ENCODE peak calls at places on chromosomes 1 and 21, in seven cellular contexts. M, Q, S, I, Z, N and C are unnamed samples.
A peak's percentile ranks its signal among the peaks of the same experiment; 100 is the strongest.

GRCh38 chr1:170864238-170864637 is 71.1 kb upstream of the MROH9 start:
- DNase-seq in I (no peak), N (no peak), Q (peak; percentile 79), S (no peak), Z (no peak), M (no peak), C (no peak)

GRCh38 chr21:33898546-33898945 is 17.1 kb downstream of the ATP5PO start:
- DNase-seq in N (no peak), S (no peak), I (no peak), M (no peak), Z (no peak), Q (no peak), C (no peak)

GRCh38 chr1:175232335-175232734 is 39.8 kb upstream of the KIAA0040 start:
- DNase-seq in Q (no peak), I (no peak), Z (no peak), N (no peak), S (no peak), M (no peak), C (no peak)

GRCh38 chr1:172468296-172468695 is 24.4 kb upstream of the PIGC start:
- DNase-seq in N (no peak), Q (no peak), Z (no peak), S (no peak), M (no peak), I (no peak), C (no peak)

GRCh38 chr1:36346741-36347370 is 23.4 kb upstream of the EVA1B start:
- DNase-seq in Z (no peak), M (no peak), N (no peak), S (no peak), Q (no peak), I (no peak), C (no peak)

GRCh38 chr1:30521261-30521865 is 202.0 kb downstream of the MATN1 start:
- DNase-seq in N (no peak), Q (no peak), M (no peak), S (no peak), I (no peak), Z (no peak), C (no peak)

GRCh38 chr1:180080439-180080838 is 74.2 kb upstream of the QSOX1 start:
- DNase-seq in S (no peak), M (peak; percentile 49), Q (no peak), I (no peak), Z (no peak), N (no peak), C (no peak)

GRCh38 chr1:17075470-17076255 is 21.8 kb upstream of the SDHB start:
- DNase-seq in M (peak; percentile 20), I (no peak), Q (no peak), Z (no peak), N (peak; percentile 70), S (no peak), C (no peak)

GRCh38 chr1:236457775-236458174 is 63.7 kb downstream of the EDARADD start:
- DNase-seq in I (no peak), Z (no peak), S (no peak), N (no peak), M (no peak), Q (no peak), C (no peak)

GRCh38 chr1:30378991-30379581 is 344.3 kb downstream of the MATN1 start:
- DNase-seq in S (no peak), N (no peak), I (peak; percentile 51), Q (peak; percentile 60), Z (no peak), M (peak; percentile 27), C (peak; percentile 32)

GRCh38 chr1:213466578-213466977 is 415.5 kb downstream of the RPS6KC1 start:
- DNase-seq in M (no peak), I (no peak), S (no peak), N (no peak), Z (no peak), Q (no peak), C (no peak)

GRCh38 chr1:183110466-183110865 is 75.6 kb upstream of the LAMC2 start:
- DNase-seq in Q (no peak), M (no peak), I (no peak), Z (no peak), N (no peak), S (no peak), C (no peak)

GRCh38 chr1:42370876-42371549 is 9.6 kb upstream of the RIMKLA start:
- DNase-seq in N (no peak), S (no peak), M (no peak), Q (no peak), I (no peak), Z (no peak), C (no peak)

GRCh38 chr1:36522461-36523229 is 39.9 kb upstream of the CSF3R start:
- DNase-seq in M (no peak), S (no peak), I (no peak), Q (no peak), Z (no peak), N (no peak), C (no peak)